ENCODE peak calls at places on chromosome 9, in ten cellular contexts. F, W, R, I, O, T, V, K, N and A are unnamed samples.

GRCh38 chr9:82780017-82780416 is 282.9 kb downstream of the RASEF start:
- DNase-seq in F (no peak), W (no peak), R (no peak), I (no peak), O (no peak), T (no peak), V (no peak), K (no peak), N (no peak), A (no peak)

GRCh38 chr9:21141427-21141882 is at the start of gene IFNW1:
- DNase-seq in F (peak), W (no peak), R (no peak), I (no peak), O (no peak), T (no peak), V (no peak), K (no peak), N (no peak), A (no peak)

GRCh38 chr9:86705474-86705873 is 241.8 kb downstream of the GAS1 start:
- DNase-seq in F (peak), W (no peak), R (no peak), I (no peak), O (no peak), T (no peak), V (no peak), K (no peak), N (peak), A (no peak)

GRCh38 chr9:108634164-108634563 is 221.6 kb downstream of the ACTL7B start:
- DNase-seq in F (peak), W (no peak), R (peak), I (no peak), O (no peak), T (no peak), V (no peak), K (no peak), N (no peak), A (no peak)

GRCh38 chr9:123080444-123080843 is 47.0 kb downstream of the GPR21 start:
- DNase-seq in F (no peak), W (no peak), R (no peak), I (no peak), O (no peak), T (no peak), V (no peak), K (no peak), N (no peak), A (no peak)

GRCh38 chr9:76297721-76298239 is 96.4 kb downstream of the RFK start:
- DNase-seq in F (peak), W (no peak), R (no peak), I (no peak), O (peak), T (no peak), V (no peak), K (peak), N (peak), A (peak)

GRCh38 chr9:104025945-104026344 is 68.2 kb upstream of the SMC2 start:
- DNase-seq in F (peak), W (no peak), R (no peak), I (no peak), O (no peak), T (no peak), V (no peak), K (no peak), N (no peak), A (peak)

GRCh38 chr9:113620377-113621161 is 157.0 kb downstream of the RGS3 start:
- DNase-seq in F (peak), W (no peak), R (peak), I (no peak), O (peak), T (no peak), V (peak), K (peak), N (peak), A (peak)